ENCODE peak calls at places on chromosomes 6 and 20, in six cellular contexts. One of them, this sample, is unnamed.

GRCh38 chr6:215335-216034 is 76.8 kb upstream of the DUSP22 start:
- DNase-seq in heart left ventricle: no peak
- DNase-seq in adrenal gland: no peak
- DNase-seq in IMR-90: peak
- DNase-seq in Peyer's patch: no peak
- DNase-seq in A549: no peak
- DNase-seq in this sample: peak

GRCh38 chr6:132063738-132064137 is 112.6 kb upstream of the CCN2 start:
- DNase-seq in heart left ventricle: peak
- DNase-seq in adrenal gland: peak
- DNase-seq in IMR-90: peak
- DNase-seq in Peyer's patch: no peak
- DNase-seq in A549: peak
- DNase-seq in this sample: no peak

GRCh38 chr20:58228103-58228483 is 360 bp downstream of the ANKRD60 start:
- DNase-seq in heart left ventricle: no peak
- DNase-seq in adrenal gland: no peak
- DNase-seq in IMR-90: peak
- DNase-seq in Peyer's patch: no peak
- DNase-seq in A549: no peak
- DNase-seq in this sample: no peak

GRCh38 chr6:152170313-152170701 is 362.8 kb downstream of the ESR1 start:
- DNase-seq in heart left ventricle: no peak
- DNase-seq in adrenal gland: no peak
- DNase-seq in IMR-90: no peak
- DNase-seq in Peyer's patch: no peak
- DNase-seq in A549: no peak
- DNase-seq in this sample: no peak

GRCh38 chr6:23736577-23736976 is 389.4 kb upstream of the NRSN1 start:
- DNase-seq in heart left ventricle: no peak
- DNase-seq in adrenal gland: no peak
- DNase-seq in IMR-90: no peak
- DNase-seq in Peyer's patch: no peak
- DNase-seq in A549: no peak
- DNase-seq in this sample: no peak

GRCh38 chr6:3355358-3356055 is 96.8 kb downstream of the PSMG4 start:
- DNase-seq in heart left ventricle: peak
- DNase-seq in adrenal gland: peak
- DNase-seq in IMR-90: no peak
- DNase-seq in Peyer's patch: peak
- DNase-seq in A549: no peak
- DNase-seq in this sample: peak

GRCh38 chr6:77403424-77403823 is 59.9 kb downstream of the HTR1B start:
- DNase-seq in heart left ventricle: no peak
- DNase-seq in adrenal gland: no peak
- DNase-seq in IMR-90: peak
- DNase-seq in Peyer's patch: no peak
- DNase-seq in A549: peak
- DNase-seq in this sample: no peak

GRCh38 chr20:43658068-43658722 is 8.7 kb upstream of the MYBL2 start:
- DNase-seq in heart left ventricle: no peak
- DNase-seq in adrenal gland: peak
- DNase-seq in IMR-90: peak
- DNase-seq in Peyer's patch: peak
- DNase-seq in A549: peak
- DNase-seq in this sample: no peak

GRCh38 chr6:15793288-15793687 is 130.5 kb upstream of the DTNBP1 start:
- DNase-seq in heart left ventricle: no peak
- DNase-seq in adrenal gland: no peak
- DNase-seq in IMR-90: peak
- DNase-seq in Peyer's patch: no peak
- DNase-seq in A549: no peak
- DNase-seq in this sample: no peak

GRCh38 chr6:35694462-35694861 is 5.7 kb upstream of the FKBP5 start:
- DNase-seq in heart left ventricle: no peak
- DNase-seq in adrenal gland: no peak
- DNase-seq in IMR-90: peak
- DNase-seq in Peyer's patch: no peak
- DNase-seq in A549: no peak
- DNase-seq in this sample: no peak

GRCh38 chr6:41093729-41094128 is 21.0 kb downstream of the NFYA start:
- DNase-seq in heart left ventricle: no peak
- DNase-seq in adrenal gland: peak
- DNase-seq in IMR-90: peak
- DNase-seq in Peyer's patch: no peak
- DNase-seq in A549: no peak
- DNase-seq in this sample: no peak

GRCh38 chr6:132304891-132305305 is 96.4 kb downstream of the MOXD1 start:
- DNase-seq in heart left ventricle: no peak
- DNase-seq in adrenal gland: peak
- DNase-seq in IMR-90: no peak
- DNase-seq in Peyer's patch: no peak
- DNase-seq in A549: no peak
- DNase-seq in this sample: no peak

GRCh38 chr6:14280006-14280510 is 162.5 kb downstream of the CD83 start:
- DNase-seq in heart left ventricle: no peak
- DNase-seq in adrenal gland: no peak
- DNase-seq in IMR-90: no peak
- DNase-seq in Peyer's patch: no peak
- DNase-seq in A549: no peak
- DNase-seq in this sample: no peak

GRCh38 chr6:133502451-133503259 is 261.5 kb downstream of the EYA4 start:
- DNase-seq in heart left ventricle: no peak
- DNase-seq in adrenal gland: no peak
- DNase-seq in IMR-90: peak
- DNase-seq in Peyer's patch: no peak
- DNase-seq in A549: no peak
- DNase-seq in this sample: peak

GRCh38 chr20:46118481-46119020 is 437 bp downstream of the CD40 start:
- DNase-seq in heart left ventricle: peak
- DNase-seq in adrenal gland: no peak
- DNase-seq in IMR-90: no peak
- DNase-seq in Peyer's patch: peak
- DNase-seq in A549: no peak
- DNase-seq in this sample: peak

DNA sequence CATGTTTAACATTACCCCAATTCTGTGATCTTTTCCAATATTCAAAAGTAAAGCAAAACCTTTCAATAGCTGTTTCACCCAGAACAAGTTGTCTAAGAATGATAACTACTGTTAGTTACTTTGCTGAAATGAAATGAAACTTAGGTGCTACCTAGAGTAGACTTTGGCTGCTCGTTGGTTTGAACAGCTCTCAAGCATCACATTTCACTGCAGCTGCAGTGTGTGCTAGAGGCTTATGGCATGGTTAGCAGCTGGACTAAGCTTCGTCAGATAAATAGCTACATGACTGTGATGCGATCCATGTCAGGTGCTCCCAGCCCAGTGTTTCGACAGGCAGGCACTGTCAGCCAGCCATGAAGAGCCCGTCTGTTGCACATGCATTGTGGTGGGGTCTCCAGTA is 201.1 kb downstream of the TFAP2B start:
- DNase-seq in heart left ventricle: no peak
- DNase-seq in adrenal gland: no peak
- DNase-seq in IMR-90: no peak
- DNase-seq in Peyer's patch: no peak
- DNase-seq in A549: no peak
- DNase-seq in this sample: no peak
- TF ChIP-seq POLR2A in heart left ventricle: no peak
- TF ChIP-seq POLR2A in adrenal gland: no peak
- TF ChIP-seq POLR2A in IMR-90: no peak
- TF ChIP-seq POLR2A in Peyer's patch: no peak
- TF ChIP-seq POLR2A in A549: no peak
- TF ChIP-seq POLR2A in this sample: no peak

DNA sequence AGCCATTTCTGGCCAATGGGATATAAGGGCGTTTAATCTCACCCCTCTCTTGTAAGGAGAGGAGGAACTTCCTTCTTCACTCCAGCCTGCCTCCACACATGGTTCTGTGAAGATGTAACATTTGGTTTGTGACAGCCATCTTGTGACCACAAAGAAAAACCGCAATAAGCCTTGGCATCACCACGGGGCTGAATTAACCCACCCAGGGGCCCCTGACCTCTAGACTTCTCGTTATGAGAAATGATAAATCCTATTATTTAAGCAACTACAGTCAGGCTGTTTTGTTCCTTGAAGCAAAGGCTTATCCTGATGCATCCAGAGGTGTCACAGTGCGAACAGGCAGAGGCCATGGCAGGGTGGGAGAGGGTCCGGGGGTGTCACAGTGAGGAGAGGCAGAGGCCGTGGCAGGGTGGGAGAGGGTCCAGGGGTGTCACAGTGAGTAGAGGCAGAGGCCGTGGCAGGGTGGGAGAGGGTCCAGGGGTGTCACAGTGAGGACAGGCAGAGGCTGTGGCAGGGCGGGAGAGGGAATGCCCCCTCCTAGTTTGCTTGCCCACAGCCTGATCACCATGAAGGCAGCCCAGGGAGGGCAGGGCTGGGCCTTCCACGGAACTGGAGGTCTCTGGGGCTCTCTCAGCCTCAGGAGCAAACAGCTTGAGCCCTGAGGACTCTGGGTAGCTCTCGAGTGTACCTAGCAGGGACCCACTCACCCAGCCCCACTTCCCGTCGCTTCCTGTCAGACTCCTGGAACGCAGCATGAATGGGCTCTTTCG is 139.9 kb downstream of the CDC5L start:
- DNase-seq in heart left ventricle: no peak
- DNase-seq in adrenal gland: no peak
- DNase-seq in IMR-90: no peak
- DNase-seq in Peyer's patch: no peak
- DNase-seq in A549: no peak
- DNase-seq in this sample: no peak
- H3K4me3 ChIP-seq in heart left ventricle: no peak
- H3K4me3 ChIP-seq in adrenal gland: no peak
- H3K4me3 ChIP-seq in IMR-90: no peak
- H3K4me3 ChIP-seq in Peyer's patch: no peak
- H3K4me3 ChIP-seq in A549: no peak
- H3K4me3 ChIP-seq in this sample: no peak

DNA sequence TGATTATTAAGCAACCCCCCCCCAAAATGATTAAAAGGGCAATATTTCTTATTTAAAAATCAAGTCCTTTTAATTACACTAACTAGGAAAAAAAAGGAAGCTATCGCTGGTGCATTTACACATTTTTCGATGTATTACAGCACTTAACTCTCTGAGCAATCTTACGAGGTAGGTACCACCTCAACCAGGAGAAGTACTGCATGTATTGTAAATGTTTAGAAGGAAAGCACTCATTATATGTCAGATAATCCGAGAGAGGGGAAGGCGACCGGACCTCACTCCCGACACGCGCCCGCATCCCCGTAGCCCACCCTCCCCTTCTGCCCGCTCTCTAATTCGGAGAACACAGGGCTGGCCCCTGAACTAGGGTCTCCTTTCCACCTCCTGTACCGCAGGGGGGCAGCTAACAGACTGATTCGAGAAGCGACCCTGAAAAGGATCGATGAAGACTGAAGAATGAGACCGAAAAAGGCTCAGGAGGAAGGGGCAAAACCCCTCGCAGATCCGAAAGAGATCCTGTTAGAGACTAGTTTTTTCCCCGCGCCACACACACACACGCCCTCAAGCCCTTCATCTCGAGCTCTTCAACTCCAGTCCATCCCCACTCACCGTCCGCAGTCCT is 337 bp downstream of the ESF1 start:
- DNase-seq in heart left ventricle: no peak
- DNase-seq in adrenal gland: no peak
- DNase-seq in IMR-90: no peak
- DNase-seq in Peyer's patch: no peak
- DNase-seq in A549: no peak
- DNase-seq in this sample: no peak
- TF ChIP-seq POLR2A in heart left ventricle: no peak
- TF ChIP-seq POLR2A in adrenal gland: no peak
- TF ChIP-seq POLR2A in IMR-90: peak
- TF ChIP-seq POLR2A in Peyer's patch: no peak
- TF ChIP-seq POLR2A in A549: no peak
- TF ChIP-seq POLR2A in this sample: no peak

DNA sequence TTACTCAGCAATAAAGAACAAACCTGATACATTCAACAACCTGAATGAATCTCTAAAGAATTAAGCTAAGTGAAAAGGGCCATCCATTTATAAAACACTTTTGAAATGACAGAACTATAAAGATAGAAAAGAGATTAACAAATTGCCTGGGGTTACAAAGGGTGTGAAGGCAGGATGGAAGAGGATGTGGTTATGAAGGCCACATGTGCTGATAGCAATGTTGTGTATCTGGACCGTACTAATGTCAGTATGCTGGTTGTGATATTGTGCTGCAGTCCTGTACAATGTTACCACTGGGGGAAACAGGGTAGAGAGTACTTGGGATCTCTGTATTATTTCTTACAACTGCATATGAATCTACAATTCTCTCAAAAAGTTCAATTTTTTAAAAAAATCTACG is 36.4 kb downstream of the ELOVL5 start:
- DNase-seq in heart left ventricle: no peak
- DNase-seq in adrenal gland: no peak
- DNase-seq in IMR-90: no peak
- DNase-seq in Peyer's patch: no peak
- DNase-seq in A549: no peak
- DNase-seq in this sample: no peak
- H3K4me3 ChIP-seq in heart left ventricle: no peak
- H3K4me3 ChIP-seq in adrenal gland: no peak
- H3K4me3 ChIP-seq in IMR-90: no peak
- H3K4me3 ChIP-seq in Peyer's patch: no peak
- H3K4me3 ChIP-seq in A549: no peak
- H3K4me3 ChIP-seq in this sample: no peak

GRCh38 chr6:36874443-36875249 is at the start of gene PPIL1:
- DNase-seq in heart left ventricle: peak
- DNase-seq in adrenal gland: peak
- DNase-seq in IMR-90: peak
- DNase-seq in Peyer's patch: peak
- DNase-seq in A549: peak
- DNase-seq in this sample: peak
- TF ChIP-seq POLR2A in heart left ventricle: peak
- TF ChIP-seq POLR2A in adrenal gland: no peak
- TF ChIP-seq POLR2A in IMR-90: peak
- TF ChIP-seq POLR2A in Peyer's patch: peak
- TF ChIP-seq POLR2A in A549: peak
- TF ChIP-seq POLR2A in this sample: no peak

GRCh38 chr6:109453156-109453555 is 2.4 kb downstream of the MICAL1 start:
- DNase-seq in heart left ventricle: no peak
- DNase-seq in adrenal gland: no peak
- DNase-seq in IMR-90: no peak
- DNase-seq in Peyer's patch: no peak
- DNase-seq in A549: no peak
- DNase-seq in this sample: no peak

GRCh38 chr6:109452181-109452580 is 3.4 kb downstream of the MICAL1 start:
- DNase-seq in heart left ventricle: no peak
- DNase-seq in adrenal gland: no peak
- DNase-seq in IMR-90: no peak
- DNase-seq in Peyer's patch: no peak
- DNase-seq in A549: no peak
- DNase-seq in this sample: no peak

GRCh38 chr6:109454483-109455160 is 950 bp downstream of the MICAL1 start:
- DNase-seq in heart left ventricle: peak
- DNase-seq in adrenal gland: peak
- DNase-seq in IMR-90: peak
- DNase-seq in Peyer's patch: peak
- DNase-seq in A549: no peak
- DNase-seq in this sample: no peak

GRCh38 chr6:109455161-109455501 is 441 bp downstream of the MICAL1 start:
- DNase-seq in heart left ventricle: no peak
- DNase-seq in adrenal gland: no peak
- DNase-seq in IMR-90: no peak
- DNase-seq in Peyer's patch: peak
- DNase-seq in A549: no peak
- DNase-seq in this sample: no peak

GRCh38 chr6:109453594-109454482 is 1.7 kb downstream of the MICAL1 start:
- DNase-seq in heart left ventricle: no peak
- DNase-seq in adrenal gland: no peak
- DNase-seq in IMR-90: no peak
- DNase-seq in Peyer's patch: no peak
- DNase-seq in A549: no peak
- DNase-seq in this sample: no peak
- H3K4me3 ChIP-seq in heart left ventricle: peak
- H3K4me3 ChIP-seq in adrenal gland: no peak
- H3K4me3 ChIP-seq in IMR-90: peak
- H3K4me3 ChIP-seq in Peyer's patch: peak
- H3K4me3 ChIP-seq in A549: no peak
- H3K4me3 ChIP-seq in this sample: no peak